ENCODE peak calls at places on chromosomes 11 and 22, in eight cellular contexts. One of them, this sample, is unnamed.

GRCh38 chr11:40219401-40219800 is 1240.1 kb downstream of the LRRC4C start:
- DNase-seq in lower lobe of right lung: no peak
- DNase-seq in spleen: no peak
- DNase-seq in colonic mucosa: no peak
- DNase-seq in HFFc6: no peak
- DNase-seq in GM13977: no peak
- DNase-seq in neural crest cell: no peak
- DNase-seq in AG10803: no peak
- DNase-seq in this sample: no peak

GRCh38 chr22:39169797-39170466 is 17.5 kb upstream of the CBX7 start:
- DNase-seq in lower lobe of right lung: no peak
- DNase-seq in spleen: no peak
- DNase-seq in colonic mucosa: no peak
- DNase-seq in HFFc6: no peak
- DNase-seq in GM13977: no peak
- DNase-seq in neural crest cell: no peak
- DNase-seq in AG10803: no peak
- DNase-seq in this sample: no peak

GRCh38 chr11:776459-777287 is 614 bp downstream of the GATD1 start:
- DNase-seq in lower lobe of right lung: peak; percentile 56
- DNase-seq in spleen: peak; percentile 88
- DNase-seq in colonic mucosa: no peak
- DNase-seq in HFFc6: no peak
- DNase-seq in GM13977: peak; percentile 90
- DNase-seq in neural crest cell: peak; percentile 40
- DNase-seq in AG10803: no peak
- DNase-seq in this sample: peak; percentile 48

GRCh38 chr11:120482149-120482548 is 29.4 kb upstream of the GRIK4 start:
- DNase-seq in lower lobe of right lung: no peak
- DNase-seq in spleen: no peak
- DNase-seq in colonic mucosa: no peak
- DNase-seq in HFFc6: peak; percentile 57
- DNase-seq in GM13977: no peak
- DNase-seq in neural crest cell: no peak
- DNase-seq in AG10803: peak; percentile 23
- DNase-seq in this sample: no peak

GRCh38 chr22:21797444-21798221 is 62.0 kb upstream of the YPEL1 start:
- DNase-seq in lower lobe of right lung: no peak
- DNase-seq in spleen: no peak
- DNase-seq in colonic mucosa: no peak
- DNase-seq in HFFc6: no peak
- DNase-seq in GM13977: no peak
- DNase-seq in neural crest cell: no peak
- DNase-seq in AG10803: peak; percentile 71
- DNase-seq in this sample: no peak

GRCh38 chr11:130798280-130798679 is 118.0 kb downstream of the SNX19 start:
- DNase-seq in lower lobe of right lung: no peak
- DNase-seq in spleen: no peak
- DNase-seq in colonic mucosa: no peak
- DNase-seq in HFFc6: peak; percentile 98
- DNase-seq in GM13977: no peak
- DNase-seq in neural crest cell: no peak
- DNase-seq in AG10803: peak; percentile 94
- DNase-seq in this sample: no peak

GRCh38 chr22:36753120-36753802 is 22.7 kb downstream of the IFT27 start:
- DNase-seq in lower lobe of right lung: no peak
- DNase-seq in spleen: no peak
- DNase-seq in colonic mucosa: peak; percentile 27
- DNase-seq in HFFc6: no peak
- DNase-seq in GM13977: no peak
- DNase-seq in neural crest cell: no peak
- DNase-seq in AG10803: no peak
- DNase-seq in this sample: no peak

GRCh38 chr11:105202844-105203548 is 63.4 kb upstream of the CARD18 start:
- DNase-seq in lower lobe of right lung: no peak
- DNase-seq in spleen: no peak
- DNase-seq in colonic mucosa: peak; percentile 47
- DNase-seq in HFFc6: no peak
- DNase-seq in GM13977: no peak
- DNase-seq in neural crest cell: no peak
- DNase-seq in AG10803: no peak
- DNase-seq in this sample: no peak

GRCh38 chr11:111846063-111846462 is 25.3 kb downstream of the ALG9 start:
- DNase-seq in lower lobe of right lung: no peak
- DNase-seq in spleen: no peak
- DNase-seq in colonic mucosa: no peak
- DNase-seq in HFFc6: peak; percentile 78
- DNase-seq in GM13977: no peak
- DNase-seq in neural crest cell: no peak
- DNase-seq in AG10803: peak; percentile 26
- DNase-seq in this sample: no peak

GRCh38 chr11:69189059-69189458 is 33.3 kb downstream of the SMIM38 start:
- DNase-seq in lower lobe of right lung: no peak
- DNase-seq in spleen: no peak
- DNase-seq in colonic mucosa: no peak
- DNase-seq in HFFc6: no peak
- DNase-seq in GM13977: no peak
- DNase-seq in neural crest cell: no peak
- DNase-seq in AG10803: no peak
- DNase-seq in this sample: no peak

GRCh38 chr11:44564653-44565007 is 833 bp upstream of the CD82 start:
- DNase-seq in lower lobe of right lung: peak; percentile 88
- DNase-seq in spleen: peak; percentile 90
- DNase-seq in colonic mucosa: no peak
- DNase-seq in HFFc6: peak; percentile 84
- DNase-seq in GM13977: no peak
- DNase-seq in neural crest cell: no peak
- DNase-seq in AG10803: peak; percentile 91
- DNase-seq in this sample: no peak

GRCh38 chr11:115133810-115134209 is 370.4 kb downstream of the CADM1 start:
- DNase-seq in lower lobe of right lung: no peak
- DNase-seq in spleen: no peak
- DNase-seq in colonic mucosa: no peak
- DNase-seq in HFFc6: no peak
- DNase-seq in GM13977: no peak
- DNase-seq in neural crest cell: no peak
- DNase-seq in AG10803: no peak
- DNase-seq in this sample: no peak

GRCh38 chr22:20128902-20129746 is 2.5 kb upstream of the ZDHHC8 start:
- DNase-seq in lower lobe of right lung: no peak
- DNase-seq in spleen: no peak
- DNase-seq in colonic mucosa: peak; percentile 35
- DNase-seq in HFFc6: peak; percentile 33
- DNase-seq in GM13977: no peak
- DNase-seq in neural crest cell: peak; percentile 41
- DNase-seq in AG10803: peak; percentile 37
- DNase-seq in this sample: no peak

GRCh38 chr22:39638958-39639357 is 68.4 kb downstream of the CACNA1I start:
- DNase-seq in lower lobe of right lung: no peak
- DNase-seq in spleen: no peak
- DNase-seq in colonic mucosa: no peak
- DNase-seq in HFFc6: no peak
- DNase-seq in GM13977: no peak
- DNase-seq in neural crest cell: no peak
- DNase-seq in AG10803: no peak
- DNase-seq in this sample: no peak

GRCh38 chr11:14290422-14290821 is 68.6 kb downstream of the RRAS2 start:
- DNase-seq in lower lobe of right lung: no peak
- DNase-seq in spleen: no peak
- DNase-seq in colonic mucosa: no peak
- DNase-seq in HFFc6: no peak
- DNase-seq in GM13977: no peak
- DNase-seq in neural crest cell: no peak
- DNase-seq in AG10803: no peak
- DNase-seq in this sample: no peak
- TF ChIP-seq CTCF in lower lobe of right lung: no peak
- TF ChIP-seq CTCF in spleen: no peak
- TF ChIP-seq CTCF in colonic mucosa: no peak
- TF ChIP-seq CTCF in HFFc6: peak; percentile 24
- TF ChIP-seq CTCF in GM13977: no peak
- TF ChIP-seq CTCF in neural crest cell: no peak
- TF ChIP-seq CTCF in AG10803: peak; percentile 7
- TF ChIP-seq CTCF in this sample: no peak

DNA sequence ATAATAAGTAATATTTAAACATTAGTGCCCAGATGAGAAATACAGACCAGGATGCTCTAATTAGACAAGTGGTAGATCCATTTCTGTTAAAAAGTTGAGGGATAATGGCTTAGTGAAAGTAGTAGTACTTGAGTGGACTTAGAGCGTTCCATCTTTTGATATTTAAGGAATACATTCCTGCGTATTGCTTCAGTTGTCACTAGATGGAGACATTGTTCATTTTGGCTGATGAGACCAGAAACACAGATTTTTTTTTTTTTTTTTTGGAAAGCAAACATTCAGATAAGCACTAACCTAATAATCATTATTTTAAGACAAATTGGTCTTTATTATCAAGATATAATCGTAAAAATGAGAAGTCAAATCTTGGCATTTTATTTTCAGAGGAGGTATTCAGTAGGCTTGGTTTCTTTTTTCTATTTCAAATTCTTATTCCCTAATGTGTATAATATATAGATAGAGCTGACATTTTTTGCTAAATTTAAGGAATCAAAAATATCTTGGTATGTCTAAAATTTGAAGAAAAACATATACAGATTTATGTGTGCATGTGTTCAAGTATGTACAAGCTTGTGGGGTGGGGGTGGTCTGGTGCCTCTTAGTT is 92.9 kb downstream of the DYNC2H1 start:
- DNase-seq in lower lobe of right lung: no peak
- DNase-seq in spleen: no peak
- DNase-seq in colonic mucosa: no peak
- DNase-seq in HFFc6: peak; percentile 23
- DNase-seq in GM13977: peak; percentile 2
- DNase-seq in neural crest cell: no peak
- DNase-seq in AG10803: peak; percentile 46
- DNase-seq in this sample: no peak
- TF ChIP-seq CTCF in lower lobe of right lung: peak; percentile 35
- TF ChIP-seq CTCF in spleen: peak; percentile 36
- TF ChIP-seq CTCF in colonic mucosa: peak; percentile 14
- TF ChIP-seq CTCF in HFFc6: peak; percentile 82
- TF ChIP-seq CTCF in GM13977: peak; percentile 33
- TF ChIP-seq CTCF in neural crest cell: peak; percentile 75
- TF ChIP-seq CTCF in AG10803: peak; percentile 85
- TF ChIP-seq CTCF in this sample: peak; percentile 40

GRCh38 chr11:61617515-61617914 is 36.6 kb upstream of the SYT7 start:
- DNase-seq in lower lobe of right lung: no peak
- DNase-seq in spleen: no peak
- DNase-seq in colonic mucosa: no peak
- DNase-seq in HFFc6: no peak
- DNase-seq in GM13977: no peak
- DNase-seq in neural crest cell: no peak
- DNase-seq in AG10803: no peak
- DNase-seq in this sample: no peak
- TF ChIP-seq CTCF in lower lobe of right lung: no peak
- TF ChIP-seq CTCF in spleen: no peak
- TF ChIP-seq CTCF in colonic mucosa: no peak
- TF ChIP-seq CTCF in HFFc6: peak; percentile 55
- TF ChIP-seq CTCF in GM13977: no peak
- TF ChIP-seq CTCF in neural crest cell: peak; percentile 36
- TF ChIP-seq CTCF in AG10803: peak; percentile 3
- TF ChIP-seq CTCF in this sample: peak; percentile 49

GRCh38 chr22:24140357-24140756 is 40.9 kb upstream of the SUSD2 start:
- DNase-seq in lower lobe of right lung: peak; percentile 61
- DNase-seq in spleen: no peak
- DNase-seq in colonic mucosa: no peak
- DNase-seq in HFFc6: no peak
- DNase-seq in GM13977: no peak
- DNase-seq in neural crest cell: no peak
- DNase-seq in AG10803: peak; percentile 9
- DNase-seq in this sample: no peak
- TF ChIP-seq CTCF in lower lobe of right lung: no peak
- TF ChIP-seq CTCF in spleen: no peak
- TF ChIP-seq CTCF in colonic mucosa: no peak
- TF ChIP-seq CTCF in HFFc6: no peak
- TF ChIP-seq CTCF in GM13977: no peak
- TF ChIP-seq CTCF in neural crest cell: no peak
- TF ChIP-seq CTCF in AG10803: no peak
- TF ChIP-seq CTCF in this sample: no peak

GRCh38 chr11:84319853-84320252 is 1033.7 kb upstream of the CCDC90B start:
- DNase-seq in lower lobe of right lung: no peak
- DNase-seq in spleen: no peak
- DNase-seq in colonic mucosa: no peak
- DNase-seq in HFFc6: no peak
- DNase-seq in GM13977: no peak
- DNase-seq in neural crest cell: no peak
- DNase-seq in AG10803: no peak
- DNase-seq in this sample: no peak

GRCh38 chr11:84316866-84317560 is 1030.8 kb upstream of the CCDC90B start:
- DNase-seq in lower lobe of right lung: no peak
- DNase-seq in spleen: no peak
- DNase-seq in colonic mucosa: no peak
- DNase-seq in HFFc6: no peak
- DNase-seq in GM13977: no peak
- DNase-seq in neural crest cell: no peak
- DNase-seq in AG10803: peak; percentile 34
- DNase-seq in this sample: no peak

DNA sequence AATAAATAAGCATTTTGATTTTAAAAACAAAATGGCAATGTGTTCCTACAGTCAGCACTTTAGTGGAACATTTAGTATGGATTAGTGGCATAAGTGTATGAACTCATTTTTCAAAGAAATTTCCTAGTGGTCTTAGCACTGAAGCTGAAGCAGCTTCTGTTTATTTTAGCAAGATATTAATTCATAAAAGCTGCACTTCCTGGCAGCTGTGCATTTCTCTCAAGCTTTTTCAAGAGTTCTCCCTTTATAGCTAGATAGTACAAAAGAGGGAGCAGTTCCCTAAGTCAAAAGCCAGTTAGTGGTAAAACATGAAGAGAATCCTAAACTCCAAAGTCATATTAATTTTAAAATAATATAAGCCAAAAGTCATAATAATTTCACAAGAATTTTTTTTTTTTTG is 1036.0 kb upstream of the CCDC90B start:
- DNase-seq in lower lobe of right lung: no peak
- DNase-seq in spleen: no peak
- DNase-seq in colonic mucosa: no peak
- DNase-seq in HFFc6: no peak
- DNase-seq in GM13977: no peak
- DNase-seq in neural crest cell: no peak
- DNase-seq in AG10803: no peak
- DNase-seq in this sample: no peak
- TF ChIP-seq CTCF in lower lobe of right lung: no peak
- TF ChIP-seq CTCF in spleen: no peak
- TF ChIP-seq CTCF in colonic mucosa: no peak
- TF ChIP-seq CTCF in HFFc6: no peak
- TF ChIP-seq CTCF in GM13977: no peak
- TF ChIP-seq CTCF in neural crest cell: no peak
- TF ChIP-seq CTCF in AG10803: no peak
- TF ChIP-seq CTCF in this sample: no peak

GRCh38 chr11:12625438-12626071 is 48.7 kb upstream of the TEAD1 start:
- DNase-seq in lower lobe of right lung: no peak
- DNase-seq in spleen: no peak
- DNase-seq in colonic mucosa: no peak
- DNase-seq in HFFc6: peak; percentile 87
- DNase-seq in GM13977: no peak
- DNase-seq in neural crest cell: no peak
- DNase-seq in AG10803: peak; percentile 82
- DNase-seq in this sample: no peak
- TF ChIP-seq CTCF in lower lobe of right lung: no peak
- TF ChIP-seq CTCF in spleen: no peak
- TF ChIP-seq CTCF in colonic mucosa: no peak
- TF ChIP-seq CTCF in HFFc6: no peak
- TF ChIP-seq CTCF in GM13977: no peak
- TF ChIP-seq CTCF in neural crest cell: no peak
- TF ChIP-seq CTCF in AG10803: no peak
- TF ChIP-seq CTCF in this sample: no peak

This sample was measured in mesothelial cell of epicardium.